ENCODE peak calls at places on chromosome 16, in eight cellular contexts. J is fibroblast of the conjunctiva; E is GM12865; Z is nucleus accumbens; F is head of caudate nucleus; P is Calu3; K is HAP-1; B is CD4-positive, CD25-positive, alpha-beta regulatory T cell. G is an unnamed sample.
A peak's percentile ranks its signal among the peaks of the same experiment; 100 is the strongest.

GRCh38 chr16:88965411-88965810 is 11.6 kb downstream of the CBFA2T3 start:
- DNase-seq in J (no peak), E (no peak), Z (no peak), F (no peak), P (no peak), K (no peak), B (no peak), G (no peak)

GRCh38 chr16:84827131-84827574 is 7.4 kb downstream of the CRISPLD2 start:
- DNase-seq in J (no peak), E (no peak), Z (no peak), F (no peak), P (no peak), K (no peak), B (no peak), G (no peak)

GRCh38 chr16:17768257-17768656 is 297.5 kb upstream of the XYLT1 start:
- DNase-seq in J (peak; percentile 41), E (no peak), Z (no peak), F (no peak), P (no peak), K (no peak), B (no peak), G (no peak)

GRCh38 chr16:85316321-85316919 is 204.1 kb upstream of the CIBAR2 start:
- DNase-seq in J (peak; percentile 38), E (peak; percentile 55), Z (no peak), F (peak; percentile 72), P (peak; percentile 84), K (peak; percentile 86), B (no peak), G (peak; percentile 76)

GRCh38 chr16:9077001-9077809 is 14.2 kb upstream of the HAPSTR1 start:
- DNase-seq in J (no peak), E (no peak), Z (no peak), F (no peak), P (no peak), K (no peak), B (no peak), G (no peak)

GRCh38 chr16:88920618-88921602 is 54.5 kb upstream of the PABPN1L start:
- DNase-seq in J (peak; percentile 58), E (peak; percentile 37), Z (no peak), F (no peak), P (peak; percentile 73), K (no peak), B (no peak), G (no peak)

GRCh38 chr16:86697715-86698114 is 119.4 kb downstream of the FOXL1 start:
- DNase-seq in J (no peak), E (no peak), Z (no peak), F (no peak), P (no peak), K (no peak), B (no peak), G (no peak)

GRCh38 chr16:90083139-90083538 is 6.0 kb upstream of the PRDM7 start:
- DNase-seq in J (no peak), E (no peak), Z (no peak), F (no peak), P (no peak), K (no peak), B (no peak), G (no peak)

GRCh38 chr16:18999045-18999393 is 15.3 kb downstream of the TMC7 start:
- DNase-seq in J (no peak), E (no peak), Z (no peak), F (no peak), P (no peak), K (no peak), B (no peak), G (no peak)

GRCh38 chr16:1057252-1057932 is 15.2 kb upstream of the SSTR5 start:
- DNase-seq in J (no peak), E (peak; percentile 25), Z (no peak), F (peak; percentile 78), P (peak; percentile 88), K (peak; percentile 83), B (peak; percentile 48), G (no peak)

GRCh38 chr16:865026-865425 is 64.5 kb upstream of the GNG13 start:
- DNase-seq in J (no peak), E (no peak), Z (no peak), F (no peak), P (no peak), K (no peak), B (no peak), G (no peak)

GRCh38 chr16:87470332-87470731 is 22.5 kb downstream of the ZCCHC14 start:
- DNase-seq in J (no peak), E (no peak), Z (no peak), F (no peak), P (no peak), K (no peak), B (no peak), G (no peak)

GRCh38 chr16:1771072-1771863 is at the start of gene NME3:
- DNase-seq in J (no peak), E (peak; percentile 80), Z (no peak), F (peak; percentile 80), P (peak; percentile 90), K (peak; percentile 87), B (peak; percentile 73), G (peak; percentile 76)

GRCh38 chr16:13150181-13150885 is 248.9 kb downstream of the SHISA9 start:
- DNase-seq in J (no peak), E (no peak), Z (no peak), F (no peak), P (no peak), K (no peak), B (no peak), G (no peak)

GRCh38 chr16:50309156-50309526 is 42.8 kb downstream of the ADCY7 start:
- DNase-seq in J (no peak), E (no peak), Z (no peak), F (peak; percentile 3), P (no peak), K (no peak), B (no peak), G (no peak)

GRCh38 chr16:81703177-81704155 is 75.6 kb upstream of the PLCG2 start:
- DNase-seq in J (peak; percentile 64), E (no peak), Z (no peak), F (no peak), P (no peak), K (no peak), B (no peak), G (peak; percentile 80)

GRCh38 chr16:54928421-54929089 is 2.1 kb upstream of the IRX5 start:
- DNase-seq in J (no peak), E (peak; percentile 51), Z (no peak), F (no peak), P (peak; percentile 69), K (peak; percentile 71), B (no peak), G (peak; percentile 69)

GRCh38 chr16:19700319-19700781 is 17.7 kb downstream of the KNOP1 start:
- DNase-seq in J (no peak), E (no peak), Z (no peak), F (no peak), P (peak; percentile 73), K (no peak), B (no peak), G (peak; percentile 76)

GRCh38 chr16:88068476-88069396 is 117.5 kb downstream of the BANP start:
- DNase-seq in J (no peak), E (no peak), Z (no peak), F (no peak), P (no peak), K (peak; percentile 5), B (no peak), G (no peak)

GRCh38 chr16:87416826-87417471 is 24.8 kb downstream of the MAP1LC3B start:
- DNase-seq in J (peak; percentile 62), E (peak; percentile 16), Z (no peak), F (peak; percentile 41), P (peak; percentile 51), K (no peak), B (peak; percentile 34), G (peak; percentile 54)

G was measured in A549.